ENCODE peak calls at places on chromosomes 5 and 9, in five cellular contexts. T is neural progenitor cell, U is prostate gland, P is Panc1, L is Peyer's patch. Z is an unnamed sample.

GRCh38 chr9:13022756-13023155 is 247.9 kb downstream of the LURAP1L start:
- DNase-seq in P (no peak), L (no peak), T (no peak), U (no peak), Z (no peak)

GRCh38 chr5:92222449-92222848 is 839.3 kb upstream of the ARRDC3 start:
- DNase-seq in P (no peak), L (no peak), T (peak), U (no peak), Z (no peak)

GRCh38 chr5:137146402-137146889 is 352.7 kb downstream of the SPOCK1 start:
- DNase-seq in T (no peak), L (no peak), P (peak), U (no peak), Z (no peak)

GRCh38 chr9:70902171-70902570 is 219.2 kb downstream of the TRPM3 start:
- DNase-seq in T (no peak), P (no peak), U (no peak), L (no peak), Z (no peak)

GRCh38 chr9:132126837-132127236 is 35.0 kb upstream of the NTNG2 start:
- DNase-seq in L (no peak), T (no peak), U (no peak), P (no peak), Z (no peak)

GRCh38 chr5:141609044-141609443 is 9.8 kb downstream of the DIAPH1 start:
- DNase-seq in T (no peak), L (no peak), P (no peak), U (no peak), Z (no peak)

GRCh38 chr5:93162201-93162654 is 418.8 kb downstream of the NR2F1-AS1 start:
- DNase-seq in U (no peak), P (no peak), L (no peak), T (peak), Z (no peak)

GRCh38 chr5:77066823-77067442 is 20.2 kb downstream of the ZBED3 start:
- DNase-seq in U (no peak), L (no peak), P (no peak), T (no peak), Z (no peak)

GRCh38 chr5:40798012-40798855 is at the start of gene PRKAA1:
- DNase-seq in U (peak), P (peak), L (peak), T (peak), Z (peak)

GRCh38 chr5:94503677-94504076 is 114.7 kb downstream of the KIAA0825 start:
- DNase-seq in U (no peak), P (no peak), T (no peak), L (no peak), Z (no peak)

GRCh38 chr5:3310551-3311340 is 284.9 kb upstream of the IRX1 start:
- DNase-seq in L (no peak), U (peak), P (no peak), T (peak), Z (no peak)

GRCh38 chr5:151156732-151157402 is 712 bp downstream of the ANXA6 start:
- DNase-seq in U (no peak), L (peak), P (no peak), T (peak), Z (no peak)
- TF ChIP-seq CTCF in U (no peak), L (no peak), P (no peak), T (no peak), Z (no peak)

DNA sequence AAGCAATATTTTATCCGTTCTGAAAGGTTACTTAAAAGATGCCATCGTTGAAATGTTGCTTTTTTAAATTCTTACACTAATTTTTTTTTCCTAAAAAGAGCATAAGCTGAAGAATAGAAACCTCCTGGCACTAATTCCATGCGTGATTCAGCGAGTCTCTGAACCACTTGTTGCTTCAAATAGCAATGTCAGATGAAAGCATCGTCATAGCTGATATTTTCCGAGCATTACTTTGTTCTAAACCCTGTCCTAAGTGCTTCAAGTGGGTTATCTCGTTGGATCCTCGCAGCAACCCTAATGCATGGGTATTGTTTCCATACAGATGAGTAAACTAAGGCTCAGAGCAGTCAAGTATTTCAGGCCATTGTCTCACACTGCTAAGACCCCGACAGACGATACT is 79.7 kb downstream of the CDH6 start:
- DNase-seq in T (peak), L (no peak), P (no peak), U (no peak), Z (no peak)
- H3K4me3 ChIP-seq in T (no peak), L (no peak), P (no peak), U (no peak), Z (no peak)

GRCh38 chr9:126722922-126723806 is 81.7 kb upstream of the ZBTB43 start:
- DNase-seq in L (peak), U (peak), T (peak), P (no peak), Z (peak)

GRCh38 chr9:126722252-126722921 is 82.5 kb upstream of the ZBTB43 start:
- DNase-seq in P (no peak), U (peak), L (peak), T (peak), Z (peak)

GRCh38 chr9:126719677-126720435 is 85.0 kb upstream of the ZBTB43 start:
- DNase-seq in L (peak), P (no peak), U (peak), T (peak), Z (peak)

GRCh38 chr9:126720661-126721530 is 83.9 kb upstream of the ZBTB43 start:
- DNase-seq in T (no peak), L (no peak), P (no peak), U (no peak), Z (no peak)

GRCh38 chr9:126721531-126722098 is 83.2 kb upstream of the ZBTB43 start:
- DNase-seq in P (no peak), T (no peak), U (no peak), L (peak), Z (peak)
- H3K27ac ChIP-seq in P (no peak), T (no peak), U (no peak), L (peak), Z (peak)

GRCh38 chr9:33660771-33661170 is 134.6 kb upstream of the PRSS3 start:
- DNase-seq in U (no peak), T (no peak), L (no peak), P (no peak), Z (no peak)

GRCh38 chr9:33661186-33661585 is 134.2 kb upstream of the PRSS3 start:
- DNase-seq in T (no peak), P (no peak), L (no peak), U (no peak), Z (no peak)

GRCh38 chr9:33659915-33660314 is 135.4 kb upstream of the PRSS3 start:
- DNase-seq in U (no peak), P (no peak), L (no peak), T (no peak), Z (no peak)
- TF ChIP-seq CTCF in U (no peak), P (no peak), L (no peak), T (no peak), Z (no peak)

GRCh38 chr5:88665750-88666215 is 217.2 kb downstream of the MEF2C start:
- DNase-seq in P (no peak), L (no peak), U (no peak), T (peak), Z (no peak)

GRCh38 chr5:88669314-88669713 is 213.7 kb downstream of the MEF2C start:
- DNase-seq in U (no peak), L (no peak), P (no peak), T (no peak), Z (no peak)

GRCh38 chr5:88666761-88667186 is 216.2 kb downstream of the MEF2C start:
- DNase-seq in P (no peak), T (peak), L (no peak), U (no peak), Z (no peak)

GRCh38 chr5:88664630-88665029 is 218.4 kb downstream of the MEF2C start:
- DNase-seq in P (no peak), U (no peak), T (peak), L (no peak), Z (no peak)

GRCh38 chr5:88667187-88668141 is 215.5 kb downstream of the MEF2C start:
- DNase-seq in L (no peak), U (no peak), P (no peak), T (peak), Z (no peak)
- H3K4me3 ChIP-seq in L (peak), U (peak), P (peak), T (no peak), Z (no peak)

Z was measured in thyroid gland.